ENCODE peak calls at places on chromosomes 11 and 22, in ten cellular contexts. P is heart left ventricle; J is kidney epithelial cell; F is stimulated activated naive CD8-positive, alpha-beta T cell treated with anti-CD3 and anti-CD28 coated beads, Interleukin-15, Interleukin-2, amounts not matched to agents 100 U/mL and 50 U/mL, for 24 hours; K is epithelial cell of esophagus; H is non-pigmented ciliary epithelial cell; N is NCI-H2029; G is RWPE1; O is endothelial cell; U is SJSA1. I is an unnamed sample.

GRCh38 chr11:64921384-64921783 is 3.1 kb upstream of the PPP2R5B start:
- DNase-seq in P (no peak), J (no peak), F (no peak), K (no peak), H (no peak), N (no peak), G (no peak), O (no peak), U (no peak), I (no peak)

GRCh38 chr11:99148352-99148751 is 127.6 kb downstream of the CNTN5 start:
- DNase-seq in P (no peak), J (no peak), F (no peak), K (no peak), H (no peak), N (no peak), G (no peak), O (no peak), U (no peak), I (no peak)

GRCh38 chr11:36478700-36479329 is 31.3 kb downstream of the TRAF6 start:
- DNase-seq in P (no peak), J (no peak), F (peak; percentile 20), K (peak; percentile 59), H (no peak), N (peak; percentile 41), G (peak; percentile 28), O (peak; percentile 33), U (peak; percentile 62), I (peak; percentile 70)

GRCh38 chr11:7143908-7144307 is 55.1 kb downstream of the RBMXL2 start:
- DNase-seq in P (no peak), J (no peak), F (no peak), K (peak; percentile 48), H (no peak), N (peak; percentile 1), G (no peak), O (no peak), U (no peak), I (peak; percentile 18)

GRCh38 chr11:86644291-86644690 is 28.1 kb downstream of the ME3 start:
- DNase-seq in P (no peak), J (no peak), F (no peak), K (no peak), H (no peak), N (no peak), G (no peak), O (no peak), U (no peak), I (no peak)

GRCh38 chr22:29348956-29349355 is 33.5 kb upstream of the RASL10A start:
- DNase-seq in P (peak; percentile 25), J (no peak), F (no peak), K (peak; percentile 89), H (no peak), N (peak; percentile 73), G (peak; percentile 94), O (no peak), U (no peak), I (no peak)

GRCh38 chr11:84345027-84345426 is 1058.9 kb upstream of the CCDC90B start:
- DNase-seq in P (no peak), J (no peak), F (no peak), K (no peak), H (no peak), N (no peak), G (no peak), O (no peak), U (no peak), I (no peak)

GRCh38 chr11:119218141-119218878 is 12.2 kb downstream of the CBL start:
- DNase-seq in P (no peak), J (peak; percentile 97), F (no peak), K (peak; percentile 98), H (peak; percentile 92), N (no peak), G (peak; percentile 93), O (no peak), U (peak; percentile 16), I (no peak)

GRCh38 chr11:122181893-122182292 is 65.9 kb upstream of the BLID start:
- DNase-seq in P (no peak), J (no peak), F (no peak), K (peak; percentile 45), H (no peak), N (no peak), G (no peak), O (no peak), U (no peak), I (no peak)

GRCh38 chr11:45234306-45235006 is 51.7 kb downstream of the SYT13 start:
- DNase-seq in P (no peak), J (no peak), F (no peak), K (no peak), H (no peak), N (no peak), G (no peak), O (no peak), U (no peak), I (no peak)

GRCh38 chr11:74010306-74010981 is 1.6 kb upstream of the UCP3 start:
- DNase-seq in P (no peak), J (no peak), F (no peak), K (no peak), H (no peak), N (no peak), G (no peak), O (no peak), U (no peak), I (no peak)

GRCh38 chr11:47220401-47220821 is 5.6 kb downstream of the DDB2 start:
- DNase-seq in P (no peak), J (no peak), F (no peak), K (peak; percentile 80), H (peak; percentile 32), N (no peak), G (no peak), O (no peak), U (peak; percentile 29), I (no peak)

GRCh38 chr22:38062782-38063181 is 5.6 kb downstream of the PICK1 start:
- DNase-seq in P (no peak), J (no peak), F (no peak), K (no peak), H (no peak), N (no peak), G (no peak), O (no peak), U (no peak), I (no peak)

GRCh38 chr22:23565288-23565941 is 14.7 kb downstream of the IGLL1 start:
- DNase-seq in P (no peak), J (no peak), F (peak; percentile 13), K (no peak), H (no peak), N (no peak), G (no peak), O (no peak), U (no peak), I (peak; percentile 4)

GRCh38 chr11:46281374-46281831 is 3.9 kb downstream of the CREB3L1 start:
- DNase-seq in P (no peak), J (no peak), F (no peak), K (no peak), H (no peak), N (no peak), G (no peak), O (peak; percentile 12), U (peak; percentile 93), I (no peak)

GRCh38 chr11:34266090-34266912 is 91.5 kb downstream of the ABTB2 start:
- DNase-seq in P (peak; percentile 45), J (peak; percentile 92), F (no peak), K (peak; percentile 35), H (peak; percentile 79), N (no peak), G (no peak), O (no peak), U (peak; percentile 95), I (peak; percentile 46)

GRCh38 chr22:32565002-32565339 is 90.4 kb downstream of the FBXO7 start:
- DNase-seq in P (no peak), J (no peak), F (no peak), K (no peak), H (no peak), N (no peak), G (no peak), O (no peak), U (no peak), I (no peak)

GRCh38 chr22:38927033-38927789 is 30.2 kb upstream of the APOBEC3A start:
- DNase-seq in P (peak; percentile 81), J (no peak), F (peak; percentile 73), K (peak; percentile 51), H (no peak), N (no peak), G (no peak), O (peak; percentile 85), U (peak; percentile 42), I (no peak)

GRCh38 chr11:3867209-3868071 is 12.0 kb downstream of the STIM1 start:
- DNase-seq in P (peak; percentile 65), J (no peak), F (peak; percentile 30), K (peak; percentile 54), H (no peak), N (no peak), G (no peak), O (no peak), U (no peak), I (no peak)

GRCh38 chr11:60860943-60861342 is 5.2 kb upstream of the PTGDR2 start:
- DNase-seq in P (peak; percentile 47), J (no peak), F (no peak), K (no peak), H (no peak), N (no peak), G (no peak), O (no peak), U (no peak), I (no peak)

GRCh38 chr11:102452461-102453285 is at the start of gene TMEM123:
- DNase-seq in P (peak; percentile 85), J (no peak), F (peak; percentile 95), K (peak; percentile 56), H (no peak), N (peak; percentile 46), G (peak; percentile 66), O (peak; percentile 74), U (peak; percentile 75), I (peak; percentile 93)

GRCh38 chr11:37973926-37974325 is 1375.9 kb upstream of the RAG2 start:
- DNase-seq in P (no peak), J (no peak), F (no peak), K (peak; percentile 77), H (no peak), N (no peak), G (no peak), O (no peak), U (no peak), I (no peak)

GRCh38 chr11:40425168-40425567 is 1034.3 kb downstream of the LRRC4C start:
- DNase-seq in P (no peak), J (no peak), F (no peak), K (no peak), H (no peak), N (no peak), G (no peak), O (no peak), U (no peak), I (no peak)

GRCh38 chr11:44887598-44887997 is 63.1 kb downstream of the TP53I11 start:
- DNase-seq in P (no peak), J (no peak), F (no peak), K (no peak), H (no peak), N (no peak), G (no peak), O (no peak), U (no peak), I (no peak)

GRCh38 chr11:75341583-75341982 is 9.9 kb downstream of the ARRB1 start:
- DNase-seq in P (peak; percentile 47), J (no peak), F (no peak), K (no peak), H (no peak), N (no peak), G (no peak), O (no peak), U (no peak), I (no peak)